ENCODE peak calls at places on chromosome 6, in five cellular contexts. K is CD8-positive, alpha-beta T cell; V is psoas muscle; S is heart left ventricle; T is lower lobe of right lung. A is an unnamed sample. For H3K9me3, the result is how much of the 10 kb centered on the place peaks cover.

GRCh38 chr6:12845224-12846004 is 128.8 kb downstream of the PHACTR1 start:
- DNase-seq in S (no peak), K (no peak), V (no peak), T (no peak), A (no peak)

GRCh38 chr6:99993533-99994251 is at the start of gene MCHR2:
- DNase-seq in T (no peak), S (peak), V (no peak), K (no peak), A (no peak)

GRCh38 chr6:78615430-78615904 is 251.9 kb upstream of the IRAK1BP1 start:
- DNase-seq in V (no peak), S (no peak), K (no peak), T (no peak), A (no peak)

GRCh38 chr6:142903806-142904205 is 41.2 kb downstream of the HIVEP2 start:
- DNase-seq in V (no peak), S (no peak), K (no peak), T (no peak), A (no peak)

GRCh38 chr6:150261997-150262396 is 106.8 kb upstream of the IYD start:
- DNase-seq in K (no peak), S (no peak), T (no peak), V (no peak), A (no peak)

GRCh38 chr6:21707527-21707926 is 114.0 kb downstream of the SOX4 start:
- DNase-seq in S (no peak), V (no peak), K (no peak), T (no peak), A (no peak)

GRCh38 chr6:165641672-165642156 is 21.3 kb downstream of the PDE10A start:
- DNase-seq in K (no peak), T (no peak), V (no peak), S (no peak), A (no peak)

GRCh38 chr6:32845381-32845884 is 1.6 kb upstream of the PSMB8 start:
- DNase-seq in T (no peak), V (no peak), K (peak), S (peak), A (no peak)

GRCh38 chr6:7108196-7108963 is 619 bp downstream of the RREB1 start:
- DNase-seq in T (peak), K (peak), S (peak), V (peak), A (peak)

GRCh38 chr6:157376706-157377230 is 4.2 kb upstream of the ZDHHC14 start:
- DNase-seq in S (no peak), T (no peak), K (no peak), V (no peak), A (no peak)

GRCh38 chr6:106163966-106164877 is 78.1 kb downstream of the PRDM1 start:
- DNase-seq in K (no peak), T (no peak), S (no peak), V (no peak), A (peak)
- H3K4me3 ChIP-seq in K (peak), T (peak), S (no peak), V (no peak), A (no peak)

GRCh38 chr6:169975701-169976100 is 224.3 kb downstream of the ERMARD start:
- DNase-seq in T (no peak), V (no peak), S (peak), K (no peak), A (peak)

GRCh38 chr6:169975286-169975685 is 223.9 kb downstream of the ERMARD start:
- DNase-seq in V (no peak), S (peak), K (no peak), T (no peak), A (peak)

GRCh38 chr6:169976301-169977081 is 225.1 kb downstream of the ERMARD start:
- DNase-seq in K (no peak), T (peak), V (no peak), S (peak), A (peak)

GRCh38 chr6:169972736-169973135 is 221.3 kb downstream of the ERMARD start:
- DNase-seq in K (no peak), T (no peak), S (peak), V (no peak), A (peak)

GRCh38 chr6:169974663-169975062 is 223.2 kb downstream of the ERMARD start:
- DNase-seq in T (no peak), K (no peak), V (no peak), S (peak), A (peak)
- H3K9me3 ChIP-seq in T (under half), K (under half), V (under half), S (under half), A (under half)

GRCh38 chr6:48570656-48571055 is 459.7 kb upstream of the PTCHD4 start:
- DNase-seq in V (no peak), K (no peak), T (no peak), S (no peak), A (no peak)
- H3K27ac ChIP-seq in V (no peak), K (no peak), T (no peak), S (no peak), A (no peak)

DNA sequence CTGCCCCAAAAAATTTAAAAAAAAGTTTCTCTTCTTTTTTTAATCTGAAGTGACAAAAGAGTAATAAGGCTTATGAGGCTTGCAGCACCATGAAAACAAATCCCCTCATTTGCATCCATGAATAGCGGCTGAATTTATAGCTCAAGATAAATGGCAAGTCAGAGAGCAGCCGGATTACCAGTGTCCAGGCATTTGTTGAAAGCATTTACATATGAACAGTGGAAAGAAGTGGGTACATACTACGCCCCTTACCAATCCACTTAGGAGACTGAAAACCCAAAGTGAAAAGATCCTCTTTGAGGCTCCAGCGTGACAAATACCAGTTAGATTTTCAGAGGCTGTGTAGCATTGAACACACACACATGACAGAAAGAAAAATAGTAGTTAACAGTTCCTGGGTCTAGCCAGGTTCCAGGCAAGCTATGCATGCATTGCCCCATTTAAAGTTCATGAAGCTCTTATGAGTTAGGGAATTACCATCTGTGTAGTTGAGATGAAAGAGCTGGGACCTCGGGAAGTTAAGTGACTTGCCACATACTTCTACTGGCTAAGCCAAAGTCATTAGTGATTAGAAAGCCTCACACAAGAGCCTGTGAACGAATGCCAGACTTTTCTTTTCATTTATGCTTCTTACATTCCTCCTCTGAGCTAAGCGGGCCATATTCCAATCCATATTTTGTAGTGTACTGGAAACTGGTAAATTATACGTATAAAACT is 28.2 kb upstream of the NHSL1 start:
- DNase-seq in K (no peak), V (no peak), S (no peak), T (no peak), A (no peak)
- H3K4me3 ChIP-seq in K (no peak), V (no peak), S (no peak), T (no peak), A (no peak)

GRCh38 chr6:355809-356208 is 35.7 kb upstream of the IRF4 start:
- DNase-seq in S (no peak), T (no peak), V (no peak), K (no peak), A (no peak)
- H3K9me3 ChIP-seq in S (under half), T (under half), V (under half), K (under half), A (under half)

GRCh38 chr6:119960065-119960464 is 610.5 kb upstream of the MAN1A1 start:
- DNase-seq in V (no peak), S (no peak), T (no peak), K (no peak), A (no peak)
- H3K27ac ChIP-seq in V (no peak), S (no peak), T (no peak), K (no peak), A (no peak)

GRCh38 chr6:85416766-85417165 is 33.1 kb upstream of the NT5E start:
- DNase-seq in V (no peak), T (no peak), S (no peak), K (no peak), A (no peak)
- H3K4me3 ChIP-seq in V (no peak), T (no peak), S (no peak), K (no peak), A (no peak)

GRCh38 chr6:168305091-168305749 is 14.4 kb downstream of the DACT2 start:
- DNase-seq in V (no peak), S (no peak), K (no peak), T (no peak), A (no peak)
- H3K9me3 ChIP-seq in V (under half), S (under half), K (under half), T (under half), A (under half)

DNA sequence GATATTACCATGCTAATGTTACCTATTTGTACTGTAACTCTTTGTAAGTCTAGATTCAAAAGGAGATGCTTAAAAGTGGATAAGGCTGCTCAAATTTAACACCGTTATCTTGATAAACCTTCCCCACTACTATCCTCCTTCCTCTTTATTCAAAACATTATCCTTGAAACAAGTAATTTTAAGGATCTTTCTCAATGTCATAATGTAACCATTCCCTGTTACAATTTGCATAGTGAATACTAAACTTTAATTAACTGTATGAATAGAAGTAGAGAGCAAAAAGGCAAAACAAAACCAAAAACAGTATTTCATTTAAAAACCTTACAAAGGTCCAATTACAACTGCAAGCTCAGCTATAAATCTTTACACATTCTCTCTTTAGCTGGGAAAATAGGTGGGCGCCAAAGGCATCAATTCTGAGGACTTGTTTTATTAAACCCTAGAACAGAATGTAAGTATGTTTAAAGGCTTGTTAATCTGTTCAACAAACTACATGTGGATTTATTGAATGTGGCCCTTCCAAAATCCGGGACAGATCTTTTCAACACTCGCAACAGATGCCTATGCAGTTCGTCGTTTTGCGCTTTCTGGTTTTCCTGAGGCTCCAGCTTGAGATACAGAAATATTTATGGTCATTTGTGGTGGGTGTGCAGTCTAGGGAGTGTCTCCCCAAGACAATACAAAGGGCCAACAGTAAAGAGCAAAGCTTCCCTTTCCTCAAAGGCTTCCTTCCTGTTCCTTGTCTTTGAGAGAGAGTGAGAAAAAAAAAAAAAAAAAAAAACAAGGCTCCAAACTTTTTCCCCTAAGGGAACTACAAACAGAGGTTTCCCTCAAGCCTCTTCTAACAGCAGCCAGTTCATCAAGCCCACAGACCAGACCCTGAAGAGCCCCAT is 15.1 kb downstream of the KIF13A start:
- DNase-seq in K (no peak), V (no peak), S (no peak), T (no peak), A (no peak)
- H3K27ac ChIP-seq in K (no peak), V (peak), S (peak), T (no peak), A (peak)